ENCODE peak calls at places on chromosomes 5 and 9, in eight cellular contexts. One of them, this sample, is unnamed.

GRCh38 chr5:98768160-98769005 is 5.1 kb upstream of the RGMB start:
- DNase-seq in stimulated activated CD4-positive, alpha-beta T cell treated with anti-CD3 and anti-CD28 coated beads, Interleukin-1b, Interleukin-23, amount 100 ng/mL, for 1 hour: no peak
- DNase-seq in A549: peak
- DNase-seq in astrocyte: peak
- DNase-seq in kidney tubule cell: peak
- DNase-seq in fibroblast of the aortic adventitia: peak
- DNase-seq in retinal pigment epithelial cell: no peak
- DNase-seq in breast epithelium: no peak
- DNase-seq in this sample: peak

GRCh38 chr9:30519756-30520155 is 1864.7 kb upstream of the ACO1 start:
- DNase-seq in A549: no peak
- DNase-seq in retinal pigment epithelial cell: no peak
- DNase-seq in breast epithelium: no peak
- DNase-seq in fibroblast of the aortic adventitia: no peak
- DNase-seq in kidney tubule cell: peak
- DNase-seq in stimulated activated CD4-positive, alpha-beta T cell treated with anti-CD3 and anti-CD28 coated beads, Interleukin-1b, Interleukin-23, amount 100 ng/mL, for 1 hour: no peak
- DNase-seq in astrocyte: peak
- DNase-seq in this sample: no peak

GRCh38 chr5:108541816-108542215 is 159.9 kb upstream of the FBXL17 start:
- DNase-seq in fibroblast of the aortic adventitia: no peak
- DNase-seq in A549: no peak
- DNase-seq in kidney tubule cell: no peak
- DNase-seq in astrocyte: no peak
- DNase-seq in retinal pigment epithelial cell: no peak
- DNase-seq in breast epithelium: no peak
- DNase-seq in stimulated activated CD4-positive, alpha-beta T cell treated with anti-CD3 and anti-CD28 coated beads, Interleukin-1b, Interleukin-23, amount 100 ng/mL, for 1 hour: no peak
- DNase-seq in this sample: no peak

GRCh38 chr9:130995399-130995941 is 13.5 kb upstream of the LAMC3 start:
- DNase-seq in astrocyte: peak
- DNase-seq in kidney tubule cell: peak
- DNase-seq in retinal pigment epithelial cell: peak
- DNase-seq in A549: peak
- DNase-seq in breast epithelium: no peak
- DNase-seq in fibroblast of the aortic adventitia: peak
- DNase-seq in stimulated activated CD4-positive, alpha-beta T cell treated with anti-CD3 and anti-CD28 coated beads, Interleukin-1b, Interleukin-23, amount 100 ng/mL, for 1 hour: no peak
- DNase-seq in this sample: no peak

GRCh38 chr5:72015103-72015548 is 92.1 kb upstream of the MAP1B start:
- DNase-seq in retinal pigment epithelial cell: no peak
- DNase-seq in astrocyte: peak
- DNase-seq in stimulated activated CD4-positive, alpha-beta T cell treated with anti-CD3 and anti-CD28 coated beads, Interleukin-1b, Interleukin-23, amount 100 ng/mL, for 1 hour: no peak
- DNase-seq in fibroblast of the aortic adventitia: peak
- DNase-seq in breast epithelium: no peak
- DNase-seq in kidney tubule cell: peak
- DNase-seq in A549: peak
- DNase-seq in this sample: no peak

GRCh38 chr9:136086213-136086881 is 8.7 kb downstream of the NACC2 start:
- DNase-seq in fibroblast of the aortic adventitia: no peak
- DNase-seq in kidney tubule cell: no peak
- DNase-seq in astrocyte: no peak
- DNase-seq in breast epithelium: no peak
- DNase-seq in A549: no peak
- DNase-seq in retinal pigment epithelial cell: no peak
- DNase-seq in stimulated activated CD4-positive, alpha-beta T cell treated with anti-CD3 and anti-CD28 coated beads, Interleukin-1b, Interleukin-23, amount 100 ng/mL, for 1 hour: no peak
- DNase-seq in this sample: no peak

GRCh38 chr9:138010861-138011260 is 133.3 kb downstream of the CACNA1B start:
- DNase-seq in kidney tubule cell: no peak
- DNase-seq in astrocyte: no peak
- DNase-seq in retinal pigment epithelial cell: no peak
- DNase-seq in fibroblast of the aortic adventitia: no peak
- DNase-seq in breast epithelium: no peak
- DNase-seq in A549: no peak
- DNase-seq in stimulated activated CD4-positive, alpha-beta T cell treated with anti-CD3 and anti-CD28 coated beads, Interleukin-1b, Interleukin-23, amount 100 ng/mL, for 1 hour: no peak
- DNase-seq in this sample: no peak

GRCh38 chr5:161921781-161922180 is 73.9 kb downstream of the GABRA1 start:
- DNase-seq in fibroblast of the aortic adventitia: no peak
- DNase-seq in breast epithelium: no peak
- DNase-seq in kidney tubule cell: no peak
- DNase-seq in retinal pigment epithelial cell: no peak
- DNase-seq in A549: no peak
- DNase-seq in astrocyte: no peak
- DNase-seq in stimulated activated CD4-positive, alpha-beta T cell treated with anti-CD3 and anti-CD28 coated beads, Interleukin-1b, Interleukin-23, amount 100 ng/mL, for 1 hour: no peak
- DNase-seq in this sample: no peak

GRCh38 chr5:172284275-172284971 is 859 bp upstream of the UBTD2 start:
- DNase-seq in fibroblast of the aortic adventitia: peak
- DNase-seq in kidney tubule cell: no peak
- DNase-seq in astrocyte: no peak
- DNase-seq in retinal pigment epithelial cell: no peak
- DNase-seq in A549: no peak
- DNase-seq in stimulated activated CD4-positive, alpha-beta T cell treated with anti-CD3 and anti-CD28 coated beads, Interleukin-1b, Interleukin-23, amount 100 ng/mL, for 1 hour: peak
- DNase-seq in breast epithelium: no peak
- DNase-seq in this sample: peak

GRCh38 chr5:90119531-90119940 is 290.0 kb downstream of the CETN3 start:
- DNase-seq in astrocyte: no peak
- DNase-seq in stimulated activated CD4-positive, alpha-beta T cell treated with anti-CD3 and anti-CD28 coated beads, Interleukin-1b, Interleukin-23, amount 100 ng/mL, for 1 hour: no peak
- DNase-seq in A549: peak
- DNase-seq in retinal pigment epithelial cell: no peak
- DNase-seq in breast epithelium: no peak
- DNase-seq in kidney tubule cell: no peak
- DNase-seq in fibroblast of the aortic adventitia: peak
- DNase-seq in this sample: no peak

GRCh38 chr9:87199819-87200218 is 252.5 kb upstream of the GAS1 start:
- DNase-seq in stimulated activated CD4-positive, alpha-beta T cell treated with anti-CD3 and anti-CD28 coated beads, Interleukin-1b, Interleukin-23, amount 100 ng/mL, for 1 hour: no peak
- DNase-seq in kidney tubule cell: no peak
- DNase-seq in breast epithelium: no peak
- DNase-seq in retinal pigment epithelial cell: no peak
- DNase-seq in A549: no peak
- DNase-seq in astrocyte: no peak
- DNase-seq in fibroblast of the aortic adventitia: no peak
- DNase-seq in this sample: no peak

GRCh38 chr5:155211764-155212163 is 198.2 kb downstream of the KIF4B start:
- DNase-seq in breast epithelium: no peak
- DNase-seq in kidney tubule cell: no peak
- DNase-seq in retinal pigment epithelial cell: no peak
- DNase-seq in A549: no peak
- DNase-seq in astrocyte: no peak
- DNase-seq in fibroblast of the aortic adventitia: no peak
- DNase-seq in stimulated activated CD4-positive, alpha-beta T cell treated with anti-CD3 and anti-CD28 coated beads, Interleukin-1b, Interleukin-23, amount 100 ng/mL, for 1 hour: no peak
- DNase-seq in this sample: no peak

GRCh38 chr9:20599195-20599594 is 23.1 kb downstream of the MLLT3 start:
- DNase-seq in retinal pigment epithelial cell: no peak
- DNase-seq in fibroblast of the aortic adventitia: no peak
- DNase-seq in stimulated activated CD4-positive, alpha-beta T cell treated with anti-CD3 and anti-CD28 coated beads, Interleukin-1b, Interleukin-23, amount 100 ng/mL, for 1 hour: no peak
- DNase-seq in A549: no peak
- DNase-seq in kidney tubule cell: no peak
- DNase-seq in astrocyte: peak
- DNase-seq in breast epithelium: no peak
- DNase-seq in this sample: no peak

GRCh38 chr9:136853596-136854112 is 1.5 kb downstream of the MAMDC4 start:
- DNase-seq in kidney tubule cell: no peak
- DNase-seq in stimulated activated CD4-positive, alpha-beta T cell treated with anti-CD3 and anti-CD28 coated beads, Interleukin-1b, Interleukin-23, amount 100 ng/mL, for 1 hour: no peak
- DNase-seq in breast epithelium: no peak
- DNase-seq in A549: no peak
- DNase-seq in retinal pigment epithelial cell: no peak
- DNase-seq in fibroblast of the aortic adventitia: no peak
- DNase-seq in astrocyte: no peak
- DNase-seq in this sample: no peak

GRCh38 chr9:114450833-114451706 is 54.2 kb downstream of the WHRN start:
- DNase-seq in A549: no peak
- DNase-seq in breast epithelium: no peak
- DNase-seq in fibroblast of the aortic adventitia: no peak
- DNase-seq in stimulated activated CD4-positive, alpha-beta T cell treated with anti-CD3 and anti-CD28 coated beads, Interleukin-1b, Interleukin-23, amount 100 ng/mL, for 1 hour: no peak
- DNase-seq in kidney tubule cell: no peak
- DNase-seq in retinal pigment epithelial cell: no peak
- DNase-seq in astrocyte: no peak
- DNase-seq in this sample: no peak

GRCh38 chr5:39217365-39218281 is 1.7 kb downstream of the FYB1 start:
- DNase-seq in retinal pigment epithelial cell: no peak
- DNase-seq in fibroblast of the aortic adventitia: peak
- DNase-seq in kidney tubule cell: peak
- DNase-seq in astrocyte: peak
- DNase-seq in stimulated activated CD4-positive, alpha-beta T cell treated with anti-CD3 and anti-CD28 coated beads, Interleukin-1b, Interleukin-23, amount 100 ng/mL, for 1 hour: no peak
- DNase-seq in A549: peak
- DNase-seq in breast epithelium: peak
- DNase-seq in this sample: peak

GRCh38 chr5:79269733-79270166 is 33.8 kb downstream of the JMY start:
- DNase-seq in stimulated activated CD4-positive, alpha-beta T cell treated with anti-CD3 and anti-CD28 coated beads, Interleukin-1b, Interleukin-23, amount 100 ng/mL, for 1 hour: no peak
- DNase-seq in breast epithelium: no peak
- DNase-seq in astrocyte: no peak
- DNase-seq in kidney tubule cell: no peak
- DNase-seq in retinal pigment epithelial cell: no peak
- DNase-seq in A549: no peak
- DNase-seq in fibroblast of the aortic adventitia: no peak
- DNase-seq in this sample: no peak

GRCh38 chr9:77834898-77835505 is 186.9 kb upstream of the GNA14 start:
- DNase-seq in A549: no peak
- DNase-seq in retinal pigment epithelial cell: no peak
- DNase-seq in breast epithelium: no peak
- DNase-seq in kidney tubule cell: no peak
- DNase-seq in fibroblast of the aortic adventitia: peak
- DNase-seq in astrocyte: peak
- DNase-seq in stimulated activated CD4-positive, alpha-beta T cell treated with anti-CD3 and anti-CD28 coated beads, Interleukin-1b, Interleukin-23, amount 100 ng/mL, for 1 hour: no peak
- DNase-seq in this sample: no peak

GRCh38 chr5:128537306-128537998 is 593 bp downstream of the FBN2 start:
- DNase-seq in kidney tubule cell: peak
- DNase-seq in stimulated activated CD4-positive, alpha-beta T cell treated with anti-CD3 and anti-CD28 coated beads, Interleukin-1b, Interleukin-23, amount 100 ng/mL, for 1 hour: no peak
- DNase-seq in astrocyte: peak
- DNase-seq in fibroblast of the aortic adventitia: peak
- DNase-seq in A549: peak
- DNase-seq in retinal pigment epithelial cell: no peak
- DNase-seq in breast epithelium: no peak
- DNase-seq in this sample: no peak

GRCh38 chr9:34633851-34634550 is 3.6 kb downstream of the SIGMAR1 start:
- DNase-seq in stimulated activated CD4-positive, alpha-beta T cell treated with anti-CD3 and anti-CD28 coated beads, Interleukin-1b, Interleukin-23, amount 100 ng/mL, for 1 hour: peak
- DNase-seq in retinal pigment epithelial cell: no peak
- DNase-seq in astrocyte: peak
- DNase-seq in breast epithelium: peak
- DNase-seq in fibroblast of the aortic adventitia: peak
- DNase-seq in A549: peak
- DNase-seq in kidney tubule cell: peak
- DNase-seq in this sample: no peak

GRCh38 chr9:20788526-20789421 is 104.7 kb downstream of the FOCAD start:
- DNase-seq in A549: no peak
- DNase-seq in fibroblast of the aortic adventitia: peak
- DNase-seq in stimulated activated CD4-positive, alpha-beta T cell treated with anti-CD3 and anti-CD28 coated beads, Interleukin-1b, Interleukin-23, amount 100 ng/mL, for 1 hour: no peak
- DNase-seq in astrocyte: peak
- DNase-seq in kidney tubule cell: no peak
- DNase-seq in breast epithelium: no peak
- DNase-seq in retinal pigment epithelial cell: no peak
- DNase-seq in this sample: no peak

GRCh38 chr5:83645936-83646335 is 74.7 kb downstream of the HAPLN1 start:
- DNase-seq in breast epithelium: no peak
- DNase-seq in kidney tubule cell: no peak
- DNase-seq in stimulated activated CD4-positive, alpha-beta T cell treated with anti-CD3 and anti-CD28 coated beads, Interleukin-1b, Interleukin-23, amount 100 ng/mL, for 1 hour: no peak
- DNase-seq in retinal pigment epithelial cell: no peak
- DNase-seq in astrocyte: no peak
- DNase-seq in fibroblast of the aortic adventitia: peak
- DNase-seq in A549: no peak
- DNase-seq in this sample: no peak

GRCh38 chr9:126984969-126985368 is 70.4 kb downstream of the RALGPS1 start:
- DNase-seq in A549: peak
- DNase-seq in retinal pigment epithelial cell: no peak
- DNase-seq in astrocyte: no peak
- DNase-seq in breast epithelium: no peak
- DNase-seq in kidney tubule cell: peak
- DNase-seq in stimulated activated CD4-positive, alpha-beta T cell treated with anti-CD3 and anti-CD28 coated beads, Interleukin-1b, Interleukin-23, amount 100 ng/mL, for 1 hour: no peak
- DNase-seq in fibroblast of the aortic adventitia: no peak
- DNase-seq in this sample: no peak

GRCh38 chr5:43039468-43040286 is 442 bp downstream of the ANXA2R start:
- DNase-seq in fibroblast of the aortic adventitia: peak
- DNase-seq in kidney tubule cell: peak
- DNase-seq in astrocyte: peak
- DNase-seq in retinal pigment epithelial cell: no peak
- DNase-seq in A549: peak
- DNase-seq in breast epithelium: no peak
- DNase-seq in stimulated activated CD4-positive, alpha-beta T cell treated with anti-CD3 and anti-CD28 coated beads, Interleukin-1b, Interleukin-23, amount 100 ng/mL, for 1 hour: no peak
- DNase-seq in this sample: peak

GRCh38 chr9:130833324-130833990 is 1.6 kb upstream of the ABL1 start:
- DNase-seq in kidney tubule cell: peak
- DNase-seq in breast epithelium: no peak
- DNase-seq in stimulated activated CD4-positive, alpha-beta T cell treated with anti-CD3 and anti-CD28 coated beads, Interleukin-1b, Interleukin-23, amount 100 ng/mL, for 1 hour: no peak
- DNase-seq in A549: no peak
- DNase-seq in fibroblast of the aortic adventitia: no peak
- DNase-seq in astrocyte: peak
- DNase-seq in retinal pigment epithelial cell: no peak
- DNase-seq in this sample: no peak

GRCh38 chr5:36744678-36745659 is 131.6 kb upstream of the NIPBL start:
- DNase-seq in breast epithelium: peak
- DNase-seq in astrocyte: peak
- DNase-seq in fibroblast of the aortic adventitia: peak
- DNase-seq in A549: peak
- DNase-seq in stimulated activated CD4-positive, alpha-beta T cell treated with anti-CD3 and anti-CD28 coated beads, Interleukin-1b, Interleukin-23, amount 100 ng/mL, for 1 hour: no peak
- DNase-seq in kidney tubule cell: peak
- DNase-seq in retinal pigment epithelial cell: peak
- DNase-seq in this sample: peak

GRCh38 chr9:92138157-92138959 is 23.1 kb upstream of the SPTLC1 start:
- DNase-seq in retinal pigment epithelial cell: no peak
- DNase-seq in A549: peak
- DNase-seq in astrocyte: no peak
- DNase-seq in fibroblast of the aortic adventitia: peak
- DNase-seq in stimulated activated CD4-positive, alpha-beta T cell treated with anti-CD3 and anti-CD28 coated beads, Interleukin-1b, Interleukin-23, amount 100 ng/mL, for 1 hour: peak
- DNase-seq in kidney tubule cell: peak
- DNase-seq in breast epithelium: no peak
- DNase-seq in this sample: no peak

GRCh38 chr5:128774605-128775004 is 190.7 kb upstream of the SLC27A6 start:
- DNase-seq in stimulated activated CD4-positive, alpha-beta T cell treated with anti-CD3 and anti-CD28 coated beads, Interleukin-1b, Interleukin-23, amount 100 ng/mL, for 1 hour: no peak
- DNase-seq in kidney tubule cell: no peak
- DNase-seq in astrocyte: peak
- DNase-seq in breast epithelium: no peak
- DNase-seq in retinal pigment epithelial cell: peak
- DNase-seq in A549: no peak
- DNase-seq in fibroblast of the aortic adventitia: no peak
- DNase-seq in this sample: no peak

GRCh38 chr5:75389430-75389829 is 52.4 kb downstream of the HMGCR start:
- DNase-seq in astrocyte: no peak
- DNase-seq in retinal pigment epithelial cell: no peak
- DNase-seq in kidney tubule cell: no peak
- DNase-seq in stimulated activated CD4-positive, alpha-beta T cell treated with anti-CD3 and anti-CD28 coated beads, Interleukin-1b, Interleukin-23, amount 100 ng/mL, for 1 hour: no peak
- DNase-seq in fibroblast of the aortic adventitia: no peak
- DNase-seq in breast epithelium: no peak
- DNase-seq in A549: no peak
- DNase-seq in this sample: no peak

GRCh38 chr5:105565531-105565930 is 2002.9 kb upstream of the NUDT12 start:
- DNase-seq in A549: no peak
- DNase-seq in breast epithelium: no peak
- DNase-seq in retinal pigment epithelial cell: no peak
- DNase-seq in stimulated activated CD4-positive, alpha-beta T cell treated with anti-CD3 and anti-CD28 coated beads, Interleukin-1b, Interleukin-23, amount 100 ng/mL, for 1 hour: no peak
- DNase-seq in kidney tubule cell: no peak
- DNase-seq in astrocyte: no peak
- DNase-seq in fibroblast of the aortic adventitia: no peak
- DNase-seq in this sample: no peak

This sample was measured in suprapubic skin.